ENCODE peak calls at places on chromosome 20, in ten cellular contexts. One of them, this sample, is unnamed.

GRCh38 chr20:46211331-46211722 is 93.2 kb downstream of the CD40 start:
- DNase-seq in mucosa of descending colon: no peak
- DNase-seq in OCI-LY7: no peak
- DNase-seq in AG04449: no peak
- DNase-seq in CD8-positive, alpha-beta T cell: no peak
- DNase-seq in adrenal gland: no peak
- DNase-seq in SK-N-SH: peak
- DNase-seq in fibroblast of mammary gland: no peak
- DNase-seq in ascending aorta: no peak
- DNase-seq in dorsolateral prefrontal cortex: no peak
- DNase-seq in this sample: no peak

GRCh38 chr20:43949741-43950618 is 35.3 kb downstream of the TOX2 start:
- DNase-seq in AG04449: no peak
- DNase-seq in OCI-LY7: peak
- DNase-seq in CD8-positive, alpha-beta T cell: peak
- DNase-seq in dorsolateral prefrontal cortex: no peak
- DNase-seq in ascending aorta: no peak
- DNase-seq in fibroblast of mammary gland: no peak
- DNase-seq in mucosa of descending colon: peak
- DNase-seq in SK-N-SH: peak
- DNase-seq in adrenal gland: peak
- DNase-seq in this sample: no peak

GRCh38 chr20:23003916-23004315 is 31.2 kb upstream of the SSTR4 start:
- DNase-seq in dorsolateral prefrontal cortex: no peak
- DNase-seq in AG04449: no peak
- DNase-seq in OCI-LY7: no peak
- DNase-seq in fibroblast of mammary gland: no peak
- DNase-seq in SK-N-SH: no peak
- DNase-seq in adrenal gland: no peak
- DNase-seq in mucosa of descending colon: no peak
- DNase-seq in ascending aorta: no peak
- DNase-seq in CD8-positive, alpha-beta T cell: no peak
- DNase-seq in this sample: no peak

GRCh38 chr20:32179515-32179914 is 28.0 kb downstream of the PLAGL2 start:
- DNase-seq in ascending aorta: no peak
- DNase-seq in mucosa of descending colon: no peak
- DNase-seq in AG04449: no peak
- DNase-seq in fibroblast of mammary gland: no peak
- DNase-seq in SK-N-SH: no peak
- DNase-seq in OCI-LY7: no peak
- DNase-seq in CD8-positive, alpha-beta T cell: no peak
- DNase-seq in adrenal gland: no peak
- DNase-seq in dorsolateral prefrontal cortex: no peak
- DNase-seq in this sample: no peak

GRCh38 chr20:49821850-49822249 is 9.2 kb downstream of the SLC9A8 start:
- DNase-seq in CD8-positive, alpha-beta T cell: no peak
- DNase-seq in OCI-LY7: peak
- DNase-seq in mucosa of descending colon: no peak
- DNase-seq in SK-N-SH: no peak
- DNase-seq in dorsolateral prefrontal cortex: no peak
- DNase-seq in AG04449: no peak
- DNase-seq in adrenal gland: no peak
- DNase-seq in fibroblast of mammary gland: peak
- DNase-seq in ascending aorta: no peak
- DNase-seq in this sample: peak

GRCh38 chr20:56628015-56628872 is 862 bp upstream of the TFAP2C start:
- DNase-seq in OCI-LY7: no peak
- DNase-seq in adrenal gland: peak
- DNase-seq in mucosa of descending colon: no peak
- DNase-seq in SK-N-SH: peak
- DNase-seq in ascending aorta: no peak
- DNase-seq in CD8-positive, alpha-beta T cell: no peak
- DNase-seq in fibroblast of mammary gland: no peak
- DNase-seq in dorsolateral prefrontal cortex: no peak
- DNase-seq in AG04449: no peak
- DNase-seq in this sample: no peak

GRCh38 chr20:47441774-47442150 is 59.9 kb upstream of the NCOA3 start:
- DNase-seq in fibroblast of mammary gland: no peak
- DNase-seq in SK-N-SH: no peak
- DNase-seq in CD8-positive, alpha-beta T cell: no peak
- DNase-seq in mucosa of descending colon: no peak
- DNase-seq in AG04449: no peak
- DNase-seq in dorsolateral prefrontal cortex: no peak
- DNase-seq in OCI-LY7: no peak
- DNase-seq in ascending aorta: no peak
- DNase-seq in adrenal gland: no peak
- DNase-seq in this sample: no peak

GRCh38 chr20:36917943-36918342 is 33.6 kb downstream of the SAMHD1 start:
- DNase-seq in adrenal gland: no peak
- DNase-seq in OCI-LY7: no peak
- DNase-seq in AG04449: no peak
- DNase-seq in dorsolateral prefrontal cortex: no peak
- DNase-seq in mucosa of descending colon: no peak
- DNase-seq in CD8-positive, alpha-beta T cell: no peak
- DNase-seq in SK-N-SH: no peak
- DNase-seq in ascending aorta: no peak
- DNase-seq in fibroblast of mammary gland: no peak
- DNase-seq in this sample: no peak

GRCh38 chr20:14336667-14337066 is 745 bp downstream of the FLRT3 start:
- DNase-seq in mucosa of descending colon: peak
- DNase-seq in AG04449: no peak
- DNase-seq in dorsolateral prefrontal cortex: peak
- DNase-seq in fibroblast of mammary gland: peak
- DNase-seq in OCI-LY7: no peak
- DNase-seq in CD8-positive, alpha-beta T cell: no peak
- DNase-seq in SK-N-SH: no peak
- DNase-seq in ascending aorta: no peak
- DNase-seq in adrenal gland: no peak
- DNase-seq in this sample: no peak

GRCh38 chr20:14332796-14333345 is 4.5 kb downstream of the FLRT3 start:
- DNase-seq in ascending aorta: no peak
- DNase-seq in CD8-positive, alpha-beta T cell: no peak
- DNase-seq in OCI-LY7: no peak
- DNase-seq in dorsolateral prefrontal cortex: no peak
- DNase-seq in AG04449: no peak
- DNase-seq in SK-N-SH: no peak
- DNase-seq in mucosa of descending colon: no peak
- DNase-seq in adrenal gland: no peak
- DNase-seq in fibroblast of mammary gland: no peak
- DNase-seq in this sample: no peak

GRCh38 chr20:14334306-14334930 is 3.0 kb downstream of the FLRT3 start:
- DNase-seq in adrenal gland: no peak
- DNase-seq in fibroblast of mammary gland: peak
- DNase-seq in ascending aorta: no peak
- DNase-seq in SK-N-SH: peak
- DNase-seq in OCI-LY7: peak
- DNase-seq in CD8-positive, alpha-beta T cell: no peak
- DNase-seq in AG04449: no peak
- DNase-seq in mucosa of descending colon: peak
- DNase-seq in dorsolateral prefrontal cortex: peak
- DNase-seq in this sample: peak

GRCh38 chr20:14333734-14334133 is 3.7 kb downstream of the FLRT3 start:
- DNase-seq in CD8-positive, alpha-beta T cell: no peak
- DNase-seq in ascending aorta: no peak
- DNase-seq in OCI-LY7: no peak
- DNase-seq in adrenal gland: no peak
- DNase-seq in fibroblast of mammary gland: no peak
- DNase-seq in mucosa of descending colon: no peak
- DNase-seq in AG04449: no peak
- DNase-seq in dorsolateral prefrontal cortex: no peak
- DNase-seq in SK-N-SH: no peak
- DNase-seq in this sample: no peak

GRCh38 chr20:14335122-14335521 is 2.3 kb downstream of the FLRT3 start:
- DNase-seq in AG04449: no peak
- DNase-seq in SK-N-SH: no peak
- DNase-seq in fibroblast of mammary gland: no peak
- DNase-seq in ascending aorta: no peak
- DNase-seq in OCI-LY7: no peak
- DNase-seq in adrenal gland: no peak
- DNase-seq in mucosa of descending colon: no peak
- DNase-seq in CD8-positive, alpha-beta T cell: no peak
- DNase-seq in dorsolateral prefrontal cortex: no peak
- DNase-seq in this sample: no peak
- H3K4me3 ChIP-seq in AG04449: no peak
- H3K4me3 ChIP-seq in SK-N-SH: no peak
- H3K4me3 ChIP-seq in fibroblast of mammary gland: no peak
- H3K4me3 ChIP-seq in ascending aorta: no peak
- H3K4me3 ChIP-seq in OCI-LY7: no peak
- H3K4me3 ChIP-seq in adrenal gland: no peak
- H3K4me3 ChIP-seq in mucosa of descending colon: no peak
- H3K4me3 ChIP-seq in CD8-positive, alpha-beta T cell: no peak
- H3K4me3 ChIP-seq in dorsolateral prefrontal cortex: peak
- H3K4me3 ChIP-seq in this sample: no peak

GRCh38 chr20:59031326-59032022 is 661 bp downstream of the ATP5F1E start:
- DNase-seq in OCI-LY7: peak
- DNase-seq in CD8-positive, alpha-beta T cell: no peak
- DNase-seq in ascending aorta: no peak
- DNase-seq in fibroblast of mammary gland: peak
- DNase-seq in adrenal gland: no peak
- DNase-seq in mucosa of descending colon: peak
- DNase-seq in dorsolateral prefrontal cortex: no peak
- DNase-seq in AG04449: no peak
- DNase-seq in SK-N-SH: no peak
- DNase-seq in this sample: no peak

GRCh38 chr20:59033616-59034165 is 1.6 kb upstream of the ATP5F1E start:
- DNase-seq in dorsolateral prefrontal cortex: no peak
- DNase-seq in mucosa of descending colon: no peak
- DNase-seq in SK-N-SH: no peak
- DNase-seq in fibroblast of mammary gland: no peak
- DNase-seq in ascending aorta: no peak
- DNase-seq in adrenal gland: no peak
- DNase-seq in CD8-positive, alpha-beta T cell: no peak
- DNase-seq in OCI-LY7: no peak
- DNase-seq in AG04449: no peak
- DNase-seq in this sample: no peak

GRCh38 chr20:59033093-59033492 is 958 bp upstream of the ATP5F1E start:
- DNase-seq in AG04449: no peak
- DNase-seq in SK-N-SH: no peak
- DNase-seq in adrenal gland: no peak
- DNase-seq in mucosa of descending colon: no peak
- DNase-seq in fibroblast of mammary gland: no peak
- DNase-seq in CD8-positive, alpha-beta T cell: no peak
- DNase-seq in OCI-LY7: no peak
- DNase-seq in ascending aorta: no peak
- DNase-seq in dorsolateral prefrontal cortex: no peak
- DNase-seq in this sample: no peak

GRCh38 chr20:59032023-59032712 is at the start of gene ATP5F1E:
- DNase-seq in CD8-positive, alpha-beta T cell: peak
- DNase-seq in ascending aorta: peak
- DNase-seq in mucosa of descending colon: peak
- DNase-seq in AG04449: no peak
- DNase-seq in adrenal gland: peak
- DNase-seq in SK-N-SH: peak
- DNase-seq in OCI-LY7: peak
- DNase-seq in dorsolateral prefrontal cortex: peak
- DNase-seq in fibroblast of mammary gland: peak
- DNase-seq in this sample: peak

DNA sequence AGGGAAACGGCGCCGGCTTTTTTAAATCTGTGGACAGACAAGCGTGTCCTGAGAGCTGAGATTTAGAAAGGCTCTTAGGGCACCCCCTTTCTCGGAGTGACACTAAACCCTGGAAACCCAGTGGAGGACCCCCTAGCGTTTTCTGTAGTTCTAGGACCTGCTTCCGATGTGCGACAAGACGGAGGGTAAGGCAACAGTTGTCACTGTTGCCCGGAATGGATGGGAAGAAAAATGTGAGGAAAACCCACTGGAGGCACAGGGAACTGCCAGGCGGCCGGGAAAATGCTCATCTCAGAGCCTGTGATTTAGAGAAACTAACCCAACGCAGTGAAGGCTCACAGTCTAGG is 551 bp upstream of the ATP5F1E start:
- DNase-seq in ascending aorta: no peak
- DNase-seq in CD8-positive, alpha-beta T cell: no peak
- DNase-seq in OCI-LY7: no peak
- DNase-seq in AG04449: no peak
- DNase-seq in mucosa of descending colon: no peak
- DNase-seq in SK-N-SH: peak
- DNase-seq in dorsolateral prefrontal cortex: no peak
- DNase-seq in adrenal gland: peak
- DNase-seq in fibroblast of mammary gland: peak
- DNase-seq in this sample: no peak
- TF ChIP-seq CTCF in ascending aorta: peak
- TF ChIP-seq CTCF in CD8-positive, alpha-beta T cell: no peak
- TF ChIP-seq CTCF in OCI-LY7: peak
- TF ChIP-seq CTCF in AG04449: peak
- TF ChIP-seq CTCF in mucosa of descending colon: no peak
- TF ChIP-seq CTCF in SK-N-SH: peak
- TF ChIP-seq CTCF in dorsolateral prefrontal cortex: peak
- TF ChIP-seq CTCF in adrenal gland: no peak
- TF ChIP-seq CTCF in fibroblast of mammary gland: peak
- TF ChIP-seq CTCF in this sample: peak

DNA sequence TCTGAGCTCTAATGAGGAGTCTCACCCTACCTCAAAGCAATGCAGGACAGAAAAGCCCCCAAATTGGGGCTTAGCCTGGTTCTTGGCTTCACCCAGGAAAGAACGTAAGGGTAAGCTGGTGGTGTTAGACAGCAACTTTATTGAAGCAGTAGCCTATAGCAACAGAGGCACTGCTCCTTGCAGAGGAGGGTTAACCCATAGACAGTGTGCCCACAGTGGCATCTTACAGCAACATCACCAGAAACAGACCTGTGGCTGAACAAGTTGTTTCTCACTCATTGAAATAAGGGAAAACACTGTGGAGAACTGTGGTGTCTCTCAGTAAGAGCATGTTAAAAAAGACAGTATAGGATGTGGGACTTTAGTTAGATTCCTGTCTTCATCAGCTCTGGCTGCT is 80.4 kb upstream of the SPTLC3 start:
- DNase-seq in fibroblast of mammary gland: no peak
- DNase-seq in mucosa of descending colon: no peak
- DNase-seq in CD8-positive, alpha-beta T cell: no peak
- DNase-seq in AG04449: no peak
- DNase-seq in SK-N-SH: no peak
- DNase-seq in ascending aorta: no peak
- DNase-seq in dorsolateral prefrontal cortex: no peak
- DNase-seq in adrenal gland: no peak
- DNase-seq in OCI-LY7: no peak
- DNase-seq in this sample: no peak
- H3K4me3 ChIP-seq in fibroblast of mammary gland: no peak
- H3K4me3 ChIP-seq in mucosa of descending colon: no peak
- H3K4me3 ChIP-seq in CD8-positive, alpha-beta T cell: no peak
- H3K4me3 ChIP-seq in AG04449: no peak
- H3K4me3 ChIP-seq in SK-N-SH: no peak
- H3K4me3 ChIP-seq in ascending aorta: no peak
- H3K4me3 ChIP-seq in dorsolateral prefrontal cortex: no peak
- H3K4me3 ChIP-seq in adrenal gland: no peak
- H3K4me3 ChIP-seq in OCI-LY7: no peak
- H3K4me3 ChIP-seq in this sample: no peak

GRCh38 chr20:38300433-38300832 is 3.5 kb upstream of the BPI start:
- DNase-seq in CD8-positive, alpha-beta T cell: no peak
- DNase-seq in dorsolateral prefrontal cortex: no peak
- DNase-seq in fibroblast of mammary gland: no peak
- DNase-seq in ascending aorta: no peak
- DNase-seq in mucosa of descending colon: no peak
- DNase-seq in SK-N-SH: no peak
- DNase-seq in OCI-LY7: no peak
- DNase-seq in AG04449: no peak
- DNase-seq in adrenal gland: no peak
- DNase-seq in this sample: no peak

GRCh38 chr20:38297916-38298674 is 5.9 kb upstream of the BPI start:
- DNase-seq in mucosa of descending colon: no peak
- DNase-seq in ascending aorta: no peak
- DNase-seq in OCI-LY7: no peak
- DNase-seq in adrenal gland: no peak
- DNase-seq in AG04449: no peak
- DNase-seq in CD8-positive, alpha-beta T cell: no peak
- DNase-seq in dorsolateral prefrontal cortex: no peak
- DNase-seq in SK-N-SH: no peak
- DNase-seq in fibroblast of mammary gland: no peak
- DNase-seq in this sample: no peak

GRCh38 chr20:38299963-38300362 is 4.0 kb upstream of the BPI start:
- DNase-seq in fibroblast of mammary gland: no peak
- DNase-seq in CD8-positive, alpha-beta T cell: no peak
- DNase-seq in ascending aorta: no peak
- DNase-seq in mucosa of descending colon: no peak
- DNase-seq in dorsolateral prefrontal cortex: no peak
- DNase-seq in AG04449: no peak
- DNase-seq in adrenal gland: no peak
- DNase-seq in OCI-LY7: no peak
- DNase-seq in SK-N-SH: no peak
- DNase-seq in this sample: no peak

GRCh38 chr20:38296433-38296832 is 7.5 kb upstream of the BPI start:
- DNase-seq in fibroblast of mammary gland: no peak
- DNase-seq in AG04449: no peak
- DNase-seq in ascending aorta: no peak
- DNase-seq in CD8-positive, alpha-beta T cell: no peak
- DNase-seq in dorsolateral prefrontal cortex: no peak
- DNase-seq in OCI-LY7: no peak
- DNase-seq in adrenal gland: no peak
- DNase-seq in SK-N-SH: no peak
- DNase-seq in mucosa of descending colon: no peak
- DNase-seq in this sample: no peak

GRCh38 chr20:38298768-38299288 is 5.1 kb upstream of the BPI start:
- DNase-seq in SK-N-SH: peak
- DNase-seq in AG04449: no peak
- DNase-seq in adrenal gland: peak
- DNase-seq in fibroblast of mammary gland: peak
- DNase-seq in dorsolateral prefrontal cortex: no peak
- DNase-seq in CD8-positive, alpha-beta T cell: no peak
- DNase-seq in mucosa of descending colon: peak
- DNase-seq in ascending aorta: peak
- DNase-seq in OCI-LY7: no peak
- DNase-seq in this sample: no peak
- TF ChIP-seq CTCF in SK-N-SH: no peak
- TF ChIP-seq CTCF in AG04449: no peak
- TF ChIP-seq CTCF in adrenal gland: no peak
- TF ChIP-seq CTCF in fibroblast of mammary gland: no peak
- TF ChIP-seq CTCF in dorsolateral prefrontal cortex: no peak
- TF ChIP-seq CTCF in CD8-positive, alpha-beta T cell: no peak
- TF ChIP-seq CTCF in mucosa of descending colon: no peak
- TF ChIP-seq CTCF in ascending aorta: no peak
- TF ChIP-seq CTCF in OCI-LY7: no peak
- TF ChIP-seq CTCF in this sample: no peak